ENCODE peak calls at places on chromosomes 1 and 21, in six cellular contexts. G, M, Y, W, D and N are unnamed samples.

GRCh38 chr1:194846488-194846887 is 1660.1 kb upstream of the B3GALT2 start:
- DNase-seq in G (no peak), M (no peak), Y (no peak), W (no peak), D (no peak), N (no peak)

GRCh38 chr1:89545264-89546038 is 20.8 kb downstream of the LRRC8B start:
- DNase-seq in G (peak), M (peak), Y (no peak), W (no peak), D (no peak), N (no peak)

GRCh38 chr21:31284797-31285397 is 59.2 kb downstream of the TIAM1 start:
- DNase-seq in G (no peak), M (peak), Y (no peak), W (no peak), D (no peak), N (no peak)

GRCh38 chr1:38287036-38287435 is 240.4 kb upstream of the POU3F1 start:
- DNase-seq in G (no peak), M (no peak), Y (no peak), W (peak), D (no peak), N (no peak)

GRCh38 chr1:26016944-26017545 is 4.5 kb upstream of the EXTL1 start:
- DNase-seq in G (no peak), M (no peak), Y (no peak), W (no peak), D (no peak), N (no peak)

GRCh38 chr1:247402099-247402706 is 13.8 kb upstream of the NLRP3 start:
- DNase-seq in G (no peak), M (no peak), Y (no peak), W (no peak), D (no peak), N (no peak)

GRCh38 chr1:150543500-150544143 is 5.6 kb upstream of the ADAMTSL4 start:
- DNase-seq in G (no peak), M (no peak), Y (peak), W (no peak), D (no peak), N (no peak)

GRCh38 chr1:13732971-13733667 is 33.1 kb downstream of the PRDM2 start:
- DNase-seq in G (no peak), M (no peak), Y (no peak), W (no peak), D (no peak), N (no peak)

DNA sequence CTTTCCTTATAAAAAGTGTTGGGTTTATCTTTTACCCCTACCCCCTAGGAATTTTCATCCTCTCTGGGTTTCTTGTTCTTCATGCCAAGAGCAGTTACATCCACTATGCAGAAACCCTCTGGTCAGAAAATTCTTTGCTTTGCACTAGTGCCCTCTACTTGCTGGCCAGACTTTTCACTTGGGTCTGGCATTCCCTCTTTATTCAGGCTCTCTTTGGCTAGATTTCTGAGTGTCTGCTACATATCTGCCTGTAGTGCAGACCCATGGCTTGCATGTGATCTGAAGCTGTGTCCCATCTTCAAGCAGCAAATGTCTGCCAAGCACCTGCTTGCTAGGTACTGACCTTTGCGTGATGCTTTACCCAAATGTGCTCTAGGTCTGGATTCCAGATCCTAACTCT is 237.0 kb downstream of the GPATCH2 start:
- DNase-seq in G (no peak), M (no peak), Y (no peak), W (no peak), D (no peak), N (peak)
- TF ChIP-seq JUND in G (no peak), M (no peak), Y (no peak), W (no peak), D (no peak), N (no peak)

GRCh38 chr1:234661249-234661928 is 51.4 kb upstream of the IRF2BP2 start:
- DNase-seq in G (no peak), M (no peak), Y (no peak), W (no peak), D (no peak), N (no peak)

GRCh38 chr1:234659538-234659937 is 49.6 kb upstream of the IRF2BP2 start:
- DNase-seq in G (no peak), M (peak), Y (no peak), W (no peak), D (no peak), N (no peak)

GRCh38 chr1:234658143-234658542 is 48.2 kb upstream of the IRF2BP2 start:
- DNase-seq in G (no peak), M (peak), Y (no peak), W (no peak), D (no peak), N (peak)

GRCh38 chr1:234660536-234661133 is 50.7 kb upstream of the IRF2BP2 start:
- DNase-seq in G (no peak), M (no peak), Y (no peak), W (no peak), D (no peak), N (no peak)

GRCh38 chr1:234662148-234662547 is 52.2 kb upstream of the IRF2BP2 start:
- DNase-seq in G (no peak), M (no peak), Y (no peak), W (no peak), D (no peak), N (no peak)
- TF ChIP-seq JUND in G (no peak), M (no peak), Y (no peak), W (no peak), D (no peak), N (no peak)

GRCh38 chr1:94218332-94218731 is 19.1 kb downstream of the ARHGAP29 start:
- DNase-seq in G (no peak), M (no peak), Y (no peak), W (no peak), D (no peak), N (no peak)
- TF ChIP-seq JUND in G (no peak), M (no peak), Y (no peak), W (no peak), D (no peak), N (no peak)

DNA sequence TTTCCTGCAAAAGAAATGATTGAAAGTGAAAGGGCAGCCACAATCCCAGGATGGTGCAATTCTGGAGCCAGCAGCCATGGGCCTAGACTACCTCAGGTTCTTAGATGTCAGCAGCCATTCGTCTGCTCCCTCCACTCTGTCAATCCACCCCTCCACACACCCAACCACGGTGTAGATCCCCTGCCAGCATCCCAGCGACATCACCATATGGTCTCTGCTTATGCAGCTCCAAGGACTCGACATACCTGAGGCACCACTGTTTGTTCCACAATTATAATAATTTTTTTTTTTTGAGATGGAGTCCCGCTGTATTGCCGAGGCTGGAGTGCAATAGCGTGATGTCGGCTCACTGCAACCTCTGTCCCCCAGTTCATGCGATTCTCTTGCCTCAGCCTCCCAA is 6.5 kb downstream of the SYNC start:
- DNase-seq in G (no peak), M (no peak), Y (no peak), W (no peak), D (no peak), N (no peak)
- TF ChIP-seq JUND in G (no peak), M (no peak), Y (no peak), W (no peak), D (no peak), N (no peak)